ENCODE peak calls at places on chromosomes 7 and 10, in seven cellular contexts. V is HepG2, X is GM12878, M is GM12891, G is transverse colon, H is prostate gland, Z is sigmoid colon. I is an unnamed sample.

GRCh38 chr7:136956232-136956631 is 87.8 kb downstream of the CHRM2 start:
- DNase-seq in X (no peak), Z (no peak), V (no peak), M (no peak), G (no peak), H (no peak), I (no peak)

GRCh38 chr7:131103997-131104396 is 223.7 kb upstream of the MKLN1 start:
- DNase-seq in V (no peak), M (no peak), H (no peak), X (no peak), Z (no peak), G (no peak), I (no peak)

GRCh38 chr10:49158399-49158798 is 24.6 kb upstream of the FAM170B start:
- DNase-seq in X (no peak), G (no peak), Z (no peak), H (no peak), M (no peak), V (no peak), I (no peak)

GRCh38 chr7:44765579-44766415 is 17.1 kb downstream of the ZMIZ2 start:
- DNase-seq in X (no peak), M (no peak), V (no peak), Z (no peak), H (no peak), G (no peak), I (no peak)

GRCh38 chr10:126921974-126922525 is 16.8 kb downstream of the DOCK1 start:
- DNase-seq in H (no peak), X (no peak), M (no peak), Z (no peak), V (no peak), G (no peak), I (no peak)

GRCh38 chr10:74047304-74047703 is 49.4 kb downstream of the VCL start:
- DNase-seq in Z (no peak), X (no peak), M (no peak), V (no peak), H (no peak), G (no peak), I (no peak)

GRCh38 chr10:132110713-132111112 is 45.0 kb downstream of the JAKMIP3 start:
- DNase-seq in X (no peak), Z (peak; percentile 33), G (no peak), V (no peak), H (no peak), M (no peak), I (no peak)

GRCh38 chr10:62492012-62492869 is 118.1 kb downstream of the ZNF365 start:
- DNase-seq in Z (no peak), V (peak; percentile 16), M (no peak), H (no peak), G (no peak), X (peak; percentile 25), I (peak; percentile 24)

GRCh38 chr7:3013975-3014792 is 29.5 kb downstream of the CARD11 start:
- DNase-seq in M (no peak), V (no peak), X (no peak), G (no peak), Z (no peak), H (no peak), I (no peak)

GRCh38 chr10:119330342-119330741 is 123.0 kb downstream of the GRK5 start:
- DNase-seq in V (no peak), H (no peak), G (no peak), M (no peak), X (no peak), Z (no peak), I (no peak)

GRCh38 chr10:30182191-30183075 is 123.0 kb upstream of the JCAD start:
- DNase-seq in G (no peak), Z (no peak), X (no peak), H (peak; percentile 57), M (no peak), V (peak; percentile 59), I (no peak)

GRCh38 chr7:22589641-22590141 is 89.7 kb upstream of the STEAP1B start:
- DNase-seq in Z (peak; percentile 67), H (no peak), G (no peak), X (no peak), V (no peak), M (no peak), I (no peak)

GRCh38 chr10:28326516-28327493 is 23.9 kb upstream of the MPP7 start:
- DNase-seq in X (no peak), H (peak; percentile 74), Z (peak; percentile 88), V (peak; percentile 23), M (no peak), G (peak; percentile 14), I (peak; percentile 93)

GRCh38 chr7:31443457-31443856 is 70.4 kb upstream of the ITPRID1 start:
- DNase-seq in G (no peak), M (peak; percentile 14), V (peak; percentile 26), Z (no peak), H (no peak), X (peak; percentile 21), I (peak; percentile 39)

GRCh38 chr10:35433851-35434426 is 97.6 kb downstream of the CCNY start:
- DNase-seq in H (no peak), V (no peak), Z (no peak), M (no peak), G (no peak), X (no peak), I (no peak)

GRCh38 chr10:100148353-100149211 is 37.2 kb downstream of the ERLIN1 start:
- DNase-seq in V (peak; percentile 43), M (peak; percentile 21), H (no peak), X (peak; percentile 61), Z (no peak), G (no peak), I (peak; percentile 74)

GRCh38 chr7:5589819-5590595 is 166.4 kb upstream of the TNRC18 start:
- DNase-seq in X (no peak), H (no peak), Z (no peak), M (no peak), G (no peak), V (no peak), I (no peak)

GRCh38 chr10:28678687-28679457 is 1.6 kb downstream of the BAMBI start:
- DNase-seq in Z (no peak), H (no peak), V (peak; percentile 84), G (no peak), M (no peak), X (no peak), I (no peak)

GRCh38 chr7:44067064-44067951 is 1.9 kb upstream of the PGAM2 start:
- DNase-seq in M (no peak), Z (peak; percentile 64), G (peak; percentile 6), X (no peak), V (no peak), H (no peak), I (no peak)

GRCh38 chr10:74947781-74948401 is 121.5 kb downstream of the KAT6B start:
- DNase-seq in H (no peak), X (no peak), M (no peak), V (no peak), G (peak; percentile 22), Z (no peak), I (no peak)

GRCh38 chr10:44033008-44033407 is 351.9 kb downstream of the CXCL12 start:
- DNase-seq in H (no peak), V (no peak), M (no peak), Z (no peak), X (no peak), G (no peak), I (no peak)

GRCh38 chr7:3042861-3043489 is 692 bp downstream of the CARD11 start:
- DNase-seq in H (no peak), X (no peak), G (peak; percentile 54), M (peak; percentile 53), Z (no peak), V (no peak), I (no peak)

GRCh38 chr10:46546591-46547330 is 9.7 kb downstream of the GPRIN2 start:
- DNase-seq in Z (peak; percentile 62), H (peak; percentile 21), G (peak; percentile 10), V (no peak), M (no peak), X (no peak), I (no peak)

GRCh38 chr10:11863353-11864105 is 40.4 kb downstream of the PROSER2 start:
- DNase-seq in M (peak; percentile 64), V (no peak), H (no peak), X (peak; percentile 76), G (no peak), Z (peak; percentile 22), I (no peak)

GRCh38 chr7:83427929-83428328 is 221.0 kb downstream of the SEMA3E start:
- DNase-seq in V (no peak), G (no peak), Z (no peak), X (no peak), H (no peak), M (no peak), I (no peak)

GRCh38 chr10:93758510-93758885 is 762 bp downstream of the LGI1 start:
- DNase-seq in M (no peak), H (no peak), X (no peak), G (no peak), Z (no peak), V (no peak), I (no peak)

GRCh38 chr10:93756128-93756517 is 1.6 kb upstream of the LGI1 start:
- DNase-seq in Z (no peak), H (no peak), M (no peak), V (no peak), X (no peak), G (no peak), I (no peak)

GRCh38 chr10:93757766-93758509 is at the start of gene LGI1:
- DNase-seq in M (no peak), Z (no peak), G (no peak), H (no peak), V (no peak), X (no peak), I (no peak)

GRCh38 chr10:93755443-93756127 is 2.2 kb upstream of the LGI1 start:
- DNase-seq in M (no peak), X (no peak), G (no peak), H (no peak), V (no peak), Z (no peak), I (no peak)

GRCh38 chr10:93757136-93757535 is 600 bp upstream of the LGI1 start:
- DNase-seq in Z (no peak), M (no peak), X (no peak), V (no peak), H (no peak), G (no peak), I (no peak)
- TF ChIP-seq POLR2AphosphoS5 in Z (no peak), M (no peak), X (no peak), V (no peak), H (no peak), G (no peak), I (no peak)

GRCh38 chr10:24451325-24451820 is 242.4 kb downstream of the KIAA1217 start:
- DNase-seq in V (no peak), H (no peak), M (no peak), X (no peak), Z (no peak), G (no peak), I (no peak)
- TF ChIP-seq POLR2AphosphoS5 in V (no peak), H (no peak), M (no peak), X (no peak), Z (no peak), G (no peak), I (no peak)

GRCh38 chr7:146136357-146136875 is 19.8 kb downstream of the CNTNAP2 start:
- DNase-seq in Z (no peak), M (no peak), X (no peak), H (no peak), V (no peak), G (no peak), I (no peak)
- TF ChIP-seq POLR2AphosphoS5 in Z (no peak), M (no peak), X (no peak), H (no peak), V (no peak), G (no peak), I (no peak)

DNA sequence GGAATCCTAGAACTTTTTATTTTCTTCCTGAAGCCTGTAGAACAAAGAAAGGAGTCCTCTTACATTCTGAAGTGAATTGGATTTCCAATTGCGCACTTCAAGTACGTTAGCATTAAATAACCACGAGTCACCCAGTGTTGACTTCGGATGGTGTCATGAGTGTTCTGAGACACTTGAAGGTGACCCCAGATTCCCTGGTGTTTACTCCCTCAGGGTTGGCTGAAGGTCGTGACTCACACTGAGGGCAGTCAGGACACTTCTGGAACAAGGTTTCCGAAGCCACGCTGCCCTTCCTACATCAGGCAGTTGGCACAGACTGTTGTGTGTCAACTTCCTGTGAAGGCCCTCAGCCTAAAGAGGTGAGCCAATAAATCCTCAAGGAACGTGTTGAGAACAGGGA is 186.6 kb upstream of the CELF2 start:
- DNase-seq in G (peak; percentile 27), M (no peak), V (no peak), Z (peak; percentile 76), X (no peak), H (no peak), I (no peak)
- TF ChIP-seq POLR2AphosphoS5 in G (peak; percentile 34), M (no peak), V (no peak), Z (no peak), X (no peak), H (no peak), I (peak; percentile 68)

I was measured in esophagus muscularis mucosa.